ENCODE peak calls at places on chromosomes 2 and 18, in eight cellular contexts. B, W, U, P, M, O, D and Z are unnamed samples.

GRCh38 chr2:232731470-232731869 is 34.3 kb downstream of the GIGYF2 start:
- DNase-seq in B (peak), W (no peak), U (no peak), P (no peak), M (no peak), O (peak), D (no peak), Z (no peak)

GRCh38 chr2:28736034-28736433 is 15.6 kb upstream of the PPP1CB start:
- DNase-seq in B (peak), W (no peak), U (no peak), P (no peak), M (no peak), O (no peak), D (peak), Z (no peak)

GRCh38 chr2:9004338-9005204 is 1.1 kb upstream of the MBOAT2 start:
- DNase-seq in B (peak), W (peak), U (no peak), P (no peak), M (peak), O (peak), D (no peak), Z (no peak)

GRCh38 chr2:159713691-159714585 is 1.6 kb downstream of the MARCHF7 start:
- DNase-seq in B (peak), W (peak), U (no peak), P (no peak), M (peak), O (peak), D (no peak), Z (no peak)

GRCh38 chr2:54572262-54572635 is 116.1 kb downstream of the SPTBN1 start:
- DNase-seq in B (peak), W (peak), U (no peak), P (no peak), M (no peak), O (peak), D (no peak), Z (no peak)

GRCh38 chr2:108268001-108268400 is 20.7 kb upstream of the SULT1C2 start:
- DNase-seq in B (no peak), W (peak), U (no peak), P (no peak), M (no peak), O (peak), D (no peak), Z (no peak)

GRCh38 chr2:112317303-112318158 is 42.1 kb downstream of the ZC3H6 start:
- DNase-seq in B (no peak), W (no peak), U (no peak), P (no peak), M (no peak), O (peak), D (no peak), Z (no peak)

GRCh38 chr2:60958800-60959199 is 58.7 kb upstream of the PEX13 start:
- DNase-seq in B (no peak), W (no peak), U (no peak), P (no peak), M (no peak), O (peak), D (no peak), Z (no peak)

GRCh38 chr2:231182500-231182899 is 15.9 kb upstream of the ARMC9 start:
- DNase-seq in B (no peak), W (peak), U (no peak), P (no peak), M (no peak), O (no peak), D (no peak), Z (no peak)

GRCh38 chr2:159615936-159616733 is at the start of gene BAZ2B:
- DNase-seq in B (peak), W (peak), U (no peak), P (no peak), M (no peak), O (peak), D (peak), Z (no peak)

GRCh38 chr2:9212661-9213411 is 6.2 kb downstream of the ASAP2 start:
- DNase-seq in B (no peak), W (no peak), U (no peak), P (no peak), M (no peak), O (no peak), D (no peak), Z (no peak)

GRCh38 chr2:217645891-217646290 is 356.9 kb downstream of the TNS1 start:
- DNase-seq in B (no peak), W (no peak), U (no peak), P (no peak), M (no peak), O (peak), D (no peak), Z (no peak)

GRCh38 chr2:238790877-238791276 is 57.0 kb upstream of the TWIST2 start:
- DNase-seq in B (no peak), W (no peak), U (no peak), P (no peak), M (no peak), O (no peak), D (no peak), Z (no peak)

GRCh38 chr2:52897511-52898085 is 870.0 kb upstream of the CHAC2 start:
- DNase-seq in B (no peak), W (no peak), U (no peak), P (no peak), M (no peak), O (no peak), D (no peak), Z (no peak)

GRCh38 chr2:164562666-164563065 is 58.6 kb downstream of the GRB14 start:
- DNase-seq in B (no peak), W (no peak), U (no peak), P (no peak), M (no peak), O (no peak), D (no peak), Z (no peak)

DNA sequence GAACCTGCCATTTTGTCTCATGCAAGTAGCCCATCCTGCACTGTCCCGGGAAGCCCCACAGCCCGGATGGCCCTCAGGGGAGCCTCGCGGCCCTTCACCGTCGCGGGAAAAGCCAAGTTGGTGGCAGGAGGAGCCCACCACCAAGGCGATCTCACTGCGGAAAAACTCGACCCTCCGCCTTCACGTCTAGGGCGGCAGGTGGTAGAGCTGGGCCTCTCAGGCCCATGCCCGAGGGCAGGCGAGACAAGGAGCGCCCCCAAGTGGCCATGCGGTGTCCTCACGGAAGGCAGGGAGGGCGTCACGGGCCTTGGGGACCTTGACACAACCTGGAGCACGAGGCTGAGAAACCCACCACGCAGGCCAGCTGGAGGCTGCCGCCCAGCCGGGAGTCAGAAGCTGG is 34.8 kb upstream of the SKA1 start:
- DNase-seq in B (no peak), W (no peak), U (no peak), P (no peak), M (no peak), O (no peak), D (no peak), Z (no peak)
- TF ChIP-seq CTCF in B (no peak), W (no peak), U (no peak), P (no peak), M (peak), O (no peak), D (no peak), Z (peak)

DNA sequence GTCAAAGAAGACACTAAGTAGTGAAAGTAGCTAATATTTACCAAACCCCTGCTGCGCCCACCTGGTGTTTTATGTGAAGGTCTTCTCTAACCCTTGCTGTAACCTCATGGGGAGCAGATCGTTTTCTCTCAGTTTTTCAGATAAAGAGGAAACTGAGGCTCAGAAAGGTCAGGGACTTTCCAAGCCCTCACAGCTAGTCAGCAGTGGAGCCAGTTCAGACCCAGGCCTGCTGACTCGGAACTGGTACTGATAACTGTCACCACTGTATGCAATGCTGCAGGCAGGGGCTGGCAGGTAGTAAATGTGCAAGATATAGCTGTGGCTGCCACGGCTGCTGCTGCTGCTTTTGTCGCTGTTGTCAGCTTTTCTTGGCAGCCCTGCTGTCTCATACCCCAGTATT is 69.1 kb downstream of the LRRFIP1 start:
- DNase-seq in B (no peak), W (no peak), U (no peak), P (no peak), M (peak), O (no peak), D (no peak), Z (no peak)
- H3K4me3 ChIP-seq in B (no peak), W (no peak), U (no peak), P (peak), M (peak), O (no peak), D (no peak), Z (peak)

GRCh38 chr2:226320073-226320948 is 479.3 kb downstream of the IRS1 start:
- DNase-seq in B (no peak), W (no peak), U (no peak), P (no peak), M (no peak), O (no peak), D (no peak), Z (no peak)
- TF ChIP-seq CTCF in B (no peak), W (no peak), U (no peak), P (no peak), M (no peak), O (no peak), D (no peak), Z (no peak)

GRCh38 chr2:241009191-241009590 is 10.8 kb downstream of the SNED1 start:
- DNase-seq in B (no peak), W (no peak), U (peak), P (no peak), M (no peak), O (no peak), D (peak), Z (no peak)

GRCh38 chr2:241011296-241011600 is 12.8 kb downstream of the SNED1 start:
- DNase-seq in B (no peak), W (no peak), U (peak), P (no peak), M (no peak), O (no peak), D (peak), Z (no peak)

GRCh38 chr2:241010531-241011295 is 12.3 kb downstream of the SNED1 start:
- DNase-seq in B (no peak), W (no peak), U (peak), P (no peak), M (no peak), O (no peak), D (peak), Z (no peak)

GRCh38 chr2:241008711-241009121 is 10.3 kb downstream of the SNED1 start:
- DNase-seq in B (no peak), W (no peak), U (peak), P (no peak), M (no peak), O (no peak), D (no peak), Z (no peak)

DNA sequence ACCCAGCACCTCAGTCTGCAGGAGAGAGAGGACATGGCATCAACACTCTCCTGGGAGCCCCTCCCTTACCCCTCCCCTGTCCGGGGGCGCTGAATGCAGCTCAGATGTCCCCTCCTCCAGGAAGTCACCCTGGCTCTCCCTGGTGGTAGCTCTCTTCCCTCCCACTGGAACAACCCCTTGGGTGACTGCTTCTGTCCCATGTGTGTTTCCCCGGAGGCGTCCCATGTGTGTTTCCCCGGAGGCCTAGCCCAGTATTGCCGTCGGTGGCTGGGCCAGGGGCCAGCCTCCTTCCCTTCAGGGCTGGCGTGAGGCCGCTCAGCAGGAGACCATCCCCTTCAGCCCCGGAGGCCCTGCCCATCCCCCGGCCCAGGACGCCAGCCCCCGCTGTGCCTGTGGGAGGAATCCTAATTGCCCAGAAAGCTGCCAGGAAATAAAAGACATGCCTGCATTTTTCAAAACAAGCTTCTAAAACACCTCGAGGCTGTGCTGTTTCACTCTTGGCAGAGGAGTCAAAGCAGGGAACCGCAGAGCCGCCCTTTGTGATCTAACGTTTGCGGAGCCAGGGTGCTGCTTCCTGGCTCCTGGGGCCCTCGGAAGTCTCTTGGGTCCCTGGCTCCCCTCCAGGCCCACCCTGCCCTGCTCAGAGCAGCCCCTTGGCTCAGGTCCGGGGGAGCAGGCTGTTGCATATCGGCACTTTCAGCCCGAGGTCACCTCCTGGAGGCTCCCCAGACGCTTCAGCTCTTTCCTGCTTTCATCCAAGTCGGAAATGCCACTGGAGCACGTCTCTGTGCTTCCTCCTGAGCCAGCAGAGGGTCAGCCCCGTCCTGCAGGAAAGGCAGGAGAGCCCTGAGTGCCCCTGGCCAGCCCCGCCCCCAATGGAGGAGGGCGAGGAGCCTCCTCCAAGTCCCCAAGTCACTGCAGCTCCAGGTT is 11.4 kb downstream of the SNED1 start:
- DNase-seq in B (no peak), W (no peak), U (peak), P (no peak), M (no peak), O (peak), D (peak), Z (no peak)
- H3K4me3 ChIP-seq in B (peak), W (no peak), U (peak), P (no peak), M (no peak), O (peak), D (peak), Z (no peak)

GRCh38 chr2:131673400-131674173 is 145.9 kb downstream of the CCDC74A start:
- DNase-seq in B (no peak), W (peak), U (peak), P (no peak), M (peak), O (peak), D (peak), Z (no peak)
- TF ChIP-seq CTCF in B (peak), W (peak), U (peak), P (peak), M (peak), O (peak), D (peak), Z (peak)

GRCh38 chr2:222864296-222864695 is 3.5 kb downstream of the ACSL3 start:
- DNase-seq in B (no peak), W (no peak), U (no peak), P (no peak), M (no peak), O (peak), D (no peak), Z (no peak)

GRCh38 chr2:222865301-222865700 is 4.5 kb downstream of the ACSL3 start:
- DNase-seq in B (no peak), W (no peak), U (no peak), P (no peak), M (no peak), O (no peak), D (no peak), Z (no peak)

GRCh38 chr2:222862915-222863544 is 2.2 kb downstream of the ACSL3 start:
- DNase-seq in B (no peak), W (no peak), U (no peak), P (no peak), M (no peak), O (no peak), D (no peak), Z (no peak)

GRCh38 chr2:222869252-222869560 is 8.4 kb downstream of the ACSL3 start:
- DNase-seq in B (no peak), W (no peak), U (no peak), P (no peak), M (no peak), O (no peak), D (no peak), Z (no peak)

GRCh38 chr2:222866358-222866960 is 5.6 kb downstream of the ACSL3 start:
- DNase-seq in B (no peak), W (no peak), U (no peak), P (peak), M (no peak), O (no peak), D (no peak), Z (no peak)
- H3K4me3 ChIP-seq in B (no peak), W (no peak), U (no peak), P (no peak), M (no peak), O (no peak), D (no peak), Z (no peak)

DNA sequence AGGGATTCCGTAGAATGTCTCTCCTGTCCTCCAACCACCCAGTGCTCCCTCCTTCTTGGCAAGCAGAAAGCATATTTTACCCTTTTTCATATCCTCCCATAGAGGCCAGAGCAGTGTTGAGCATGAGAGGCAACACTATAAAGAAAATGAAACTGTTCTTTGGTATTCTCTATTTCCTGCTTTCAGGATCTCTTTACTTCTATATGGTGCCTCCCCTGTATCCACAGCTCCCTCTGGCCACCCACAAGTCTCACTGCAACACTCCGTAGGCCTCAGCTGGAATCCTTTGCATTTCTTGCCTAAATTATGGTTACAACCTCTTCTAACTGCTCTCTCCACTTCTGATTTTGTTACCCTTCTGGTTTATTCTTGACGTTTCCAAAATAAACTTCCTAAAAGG is 74.9 kb upstream of the C2orf15 start:
- DNase-seq in B (peak), W (peak), U (no peak), P (peak), M (peak), O (peak), D (no peak), Z (peak)
- TF ChIP-seq CTCF in B (peak), W (peak), U (no peak), P (peak), M (peak), O (peak), D (no peak), Z (peak)

GRCh38 chr18:62954341-62954740 is 239.0 kb downstream of the PHLPP1 start:
- DNase-seq in B (no peak), W (no peak), U (no peak), P (no peak), M (no peak), O (peak), D (no peak), Z (no peak)
- H3K4me3 ChIP-seq in B (no peak), W (no peak), U (no peak), P (no peak), M (no peak), O (no peak), D (no peak), Z (no peak)